ENCODE peak calls at places on chromosomes 7 and 10, in five cellular contexts. H is nephron progenitor cell, A is endothelial cell, O is stomach, I is fibroblast of the aortic adventitia. D is an unnamed sample.
A peak's percentile ranks its signal among the peaks of the same experiment; 100 is the strongest.

GRCh38 chr7:74240482-74240881 is 13.7 kb downstream of the RFC2 start:
- DNase-seq in H (no peak), A (no peak), O (no peak), I (no peak), D (no peak)

GRCh38 chr7:134710854-134711624 is 64.4 kb downstream of the BPGM start:
- DNase-seq in H (no peak), A (no peak), O (no peak), I (no peak), D (no peak)

GRCh38 chr7:130831817-130832481 is 97.9 kb upstream of the KLF14 start:
- DNase-seq in H (no peak), A (peak; percentile 12), O (no peak), I (peak; percentile 82), D (no peak)

GRCh38 chr10:118308664-118309063 is 33.5 kb downstream of the FAM204A start:
- DNase-seq in H (no peak), A (no peak), O (no peak), I (no peak), D (no peak)

GRCh38 chr7:76426246-76426645 is 1.5 kb downstream of the ZP3 start:
- DNase-seq in H (no peak), A (no peak), O (no peak), I (no peak), D (no peak)

GRCh38 chr10:78655941-78656340 is 412.8 kb upstream of the ZMIZ1 start:
- DNase-seq in H (no peak), A (no peak), O (no peak), I (peak; percentile 32), D (no peak)

GRCh38 chr7:78383096-78383495 is 584.5 kb downstream of the PHTF2 start:
- DNase-seq in H (no peak), A (no peak), O (no peak), I (no peak), D (no peak)

GRCh38 chr10:43257210-43258031 is 9.4 kb downstream of the RASGEF1A start:
- DNase-seq in H (no peak), A (no peak), O (no peak), I (no peak), D (no peak)

GRCh38 chr7:26084418-26084817 is 67.6 kb upstream of the NFE2L3 start:
- DNase-seq in H (no peak), A (no peak), O (no peak), I (no peak), D (no peak)

GRCh38 chr7:24980695-24981543 is 941 bp upstream of the OSBPL3 start:
- DNase-seq in H (peak; percentile 8), A (no peak), O (peak; percentile 51), I (peak; percentile 56), D (peak; percentile 28)

GRCh38 chr7:66281678-66282593 is 76.8 kb downstream of the TPST1 start:
- DNase-seq in H (no peak), A (no peak), O (no peak), I (peak; percentile 96), D (no peak)

GRCh38 chr10:89374716-89375115 is 3.1 kb upstream of the IFIT1B start:
- DNase-seq in H (no peak), A (no peak), O (no peak), I (peak; percentile 20), D (no peak)

GRCh38 chr7:27182861-27183681 is 2.0 kb downstream of the HOXA11 start:
- DNase-seq in H (peak; percentile 47), A (no peak), O (peak; percentile 16), I (no peak), D (peak; percentile 14)

GRCh38 chr7:99693427-99694200 is 13.8 kb upstream of the CYP3A5 start:
- DNase-seq in H (peak; percentile 25), A (no peak), O (peak; percentile 66), I (no peak), D (no peak)

GRCh38 chr7:159078911-159079270 is 65.8 kb downstream of the VIPR2 start:
- DNase-seq in H (no peak), A (no peak), O (peak; percentile 7), I (no peak), D (no peak)

GRCh38 chr7:78176186-78176585 is 377.6 kb downstream of the PHTF2 start:
- DNase-seq in H (no peak), A (no peak), O (no peak), I (peak; percentile 87), D (no peak)

GRCh38 chr7:5494683-5495561 is 71.3 kb upstream of the TNRC18 start:
- DNase-seq in H (peak; percentile 87), A (peak; percentile 87), O (peak; percentile 77), I (peak; percentile 76), D (peak; percentile 66)

GRCh38 chr7:13333351-13333750 is 645.9 kb downstream of the ARL4A start:
- DNase-seq in H (no peak), A (no peak), O (no peak), I (no peak), D (no peak)

GRCh38 chr10:112347709-112348671 is 25.9 kb upstream of the ACSL5 start:
- DNase-seq in H (no peak), A (no peak), O (peak; percentile 23), I (no peak), D (no peak)

GRCh38 chr10:5828725-5829124 is 15.5 kb upstream of the GDI2 start:
- DNase-seq in H (no peak), A (no peak), O (no peak), I (no peak), D (no peak)

GRCh38 chr10:9311702-9312499 is 1257.4 kb downstream of the GATA3 start:
- DNase-seq in H (no peak), A (no peak), O (no peak), I (no peak), D (no peak)

GRCh38 chr10:100710151-100710871 is 35.1 kb upstream of the PAX2 start:
- DNase-seq in H (peak; percentile 87), A (peak; percentile 43), O (no peak), I (no peak), D (no peak)

GRCh38 chr10:60434418-60435046 is 44.9 kb upstream of the ANK3 start:
- DNase-seq in H (peak; percentile 26), A (peak; percentile 45), O (no peak), I (peak; percentile 87), D (no peak)

GRCh38 chr10:78691301-78692030 is 377.3 kb upstream of the ZMIZ1 start:
- DNase-seq in H (no peak), A (no peak), O (no peak), I (no peak), D (no peak)

GRCh38 chr7:27189560-27190283 is 4.7 kb upstream of the HOXA11 start:
- DNase-seq in H (peak; percentile 3), A (no peak), O (peak; percentile 8), I (no peak), D (peak; percentile 11)

GRCh38 chr7:97027427-97028234 is 3.0 kb upstream of the DLX5 start:
- DNase-seq in H (peak; percentile 79), A (peak; percentile 77), O (peak; percentile 77), I (peak; percentile 90), D (peak; percentile 59)

GRCh38 chr10:119263966-119264621 is 56.7 kb downstream of the GRK5 start:
- DNase-seq in H (no peak), A (no peak), O (no peak), I (peak; percentile 58), D (no peak)

GRCh38 chr7:21318190-21318915 is 109.5 kb upstream of the SP4 start:
- DNase-seq in H (no peak), A (no peak), O (no peak), I (no peak), D (no peak)

GRCh38 chr10:43196981-43197833 is 59.0 kb downstream of the CSGALNACT2 start:
- DNase-seq in H (no peak), A (no peak), O (peak; percentile 24), I (no peak), D (no peak)

GRCh38 chr7:66413379-66414114 is 208.4 kb downstream of the TPST1 start:
- DNase-seq in H (peak; percentile 92), A (peak; percentile 81), O (peak; percentile 86), I (peak; percentile 48), D (peak; percentile 80)

GRCh38 chr10:60123668-60124067 is 217.3 kb upstream of the CCDC6 start:
- DNase-seq in H (no peak), A (no peak), O (no peak), I (no peak), D (no peak)

GRCh38 chr10:129525408-129525807 is 58.4 kb downstream of the MGMT start:
- DNase-seq in H (peak; percentile 21), A (no peak), O (no peak), I (peak; percentile 85), D (no peak)

DNA sequence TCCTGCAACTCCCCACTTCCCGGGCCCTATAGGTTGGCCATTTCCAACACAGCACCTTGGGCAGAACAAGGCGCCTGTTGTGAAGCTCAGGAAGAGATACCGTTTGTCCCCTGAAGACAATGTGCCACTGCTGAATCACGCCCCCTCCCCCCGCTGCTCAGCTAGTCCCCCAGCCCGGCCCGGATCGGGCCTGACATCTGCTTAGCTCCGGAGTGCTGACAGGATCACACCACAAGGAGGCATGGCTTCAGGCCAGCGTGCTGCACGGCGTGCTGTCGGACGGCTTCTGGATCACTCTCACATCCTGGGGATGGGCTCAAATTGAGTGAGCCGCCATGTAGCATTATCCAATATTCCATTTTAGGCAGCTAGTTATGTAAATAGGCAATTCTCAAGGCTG is 62.1 kb upstream of the EFCAB10 start:
- DNase-seq in H (peak; percentile 51), A (peak; percentile 56), O (no peak), I (no peak), D (no peak)
- TF ChIP-seq CTCF in H (peak; percentile 13), A (no peak), O (no peak), I (no peak), D (no peak)

GRCh38 chr10:87861566-87861952 is 1.8 kb downstream of the KLLN start:
- DNase-seq in H (peak; percentile 42), A (peak; percentile 46), O (peak; percentile 88), I (peak; percentile 90), D (peak; percentile 46)
- TF ChIP-seq CTCF in H (no peak), A (no peak), O (no peak), I (no peak), D (no peak)

GRCh38 chr7:151250181-151251095 is 1.9 kb upstream of the SMARCD3 start:
- DNase-seq in H (no peak), A (no peak), O (no peak), I (no peak), D (no peak)

GRCh38 chr7:151252961-151253691 is 4.6 kb upstream of the SMARCD3 start:
- DNase-seq in H (peak; percentile 22), A (no peak), O (no peak), I (no peak), D (no peak)

GRCh38 chr7:151249732-151250072 is 1.2 kb upstream of the SMARCD3 start:
- DNase-seq in H (peak; percentile 38), A (no peak), O (peak; percentile 72), I (peak; percentile 62), D (no peak)

GRCh38 chr7:151251926-151252835 is 3.7 kb upstream of the SMARCD3 start:
- DNase-seq in H (peak; percentile 85), A (peak; percentile 57), O (peak; percentile 70), I (peak; percentile 70), D (no peak)

GRCh38 chr7:151251328-151251925 is 2.9 kb upstream of the SMARCD3 start:
- DNase-seq in H (no peak), A (no peak), O (peak; percentile 55), I (peak; percentile 62), D (no peak)
- TF ChIP-seq CTCF in H (no peak), A (no peak), O (no peak), I (no peak), D (no peak)

DNA sequence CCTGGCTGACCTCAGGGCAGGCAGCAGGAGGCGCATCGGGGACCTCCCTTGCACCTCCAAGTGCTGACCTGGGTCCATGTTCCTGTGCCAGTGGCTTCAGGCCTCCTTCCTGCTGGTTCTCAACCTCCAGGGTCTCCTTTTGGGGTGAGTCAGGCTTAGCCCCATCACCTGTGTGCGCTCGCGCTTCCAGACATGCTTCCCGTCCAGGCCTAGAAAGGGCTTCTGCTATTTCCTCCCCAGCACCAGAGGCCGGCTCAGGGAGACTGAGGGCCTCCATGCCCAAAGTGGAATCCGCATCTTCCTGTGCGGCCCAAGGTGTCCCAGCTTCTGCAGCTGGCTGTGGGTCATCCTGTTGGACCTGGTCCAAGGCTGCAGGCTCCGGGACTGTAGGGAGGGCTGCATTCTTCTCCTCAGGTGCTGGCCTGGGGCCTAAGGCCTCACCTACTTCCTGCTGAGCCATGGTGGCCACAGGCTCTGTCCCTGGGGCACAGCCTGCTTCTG is 5.9 kb downstream of the NACAD start:
- DNase-seq in H (no peak), A (no peak), O (no peak), I (no peak), D (no peak)
- TF ChIP-seq CTCF in H (no peak), A (no peak), O (no peak), I (no peak), D (no peak)

D was measured in natural killer cell.